ENCODE peak calls at places on chromosomes 4 and X, in eight cellular contexts. A is stimulated activated CD8-positive, alpha-beta memory T cell treated with anti-CD3 and anti-CD28 coated beads, Interleukin-4, amount 100 ng/mL, for 24 hours; I is CD8-positive, alpha-beta T cell; J is MM.1S; M is hypothalamus; B is AG10803; O is T-helper 17 cell; P is sciatic nerve. L is an unnamed sample.

GRCh38 chr4:121094297-121094966 is 22.1 kb upstream of the NDNF start:
- DNase-seq in A (no peak), P (no peak), I (no peak), J (no peak), M (no peak), O (no peak), B (no peak), L (no peak)

GRCh38 chrX:8364369-8365141 is 100.1 kb upstream of the VCX3B start:
- DNase-seq in A (no peak), J (peak), P (no peak), I (no peak), B (no peak), M (no peak), O (no peak), L (peak)

GRCh38 chr4:37908488-37909343 is 17.8 kb downstream of the TBC1D1 start:
- DNase-seq in A (no peak), P (no peak), I (no peak), B (no peak), O (no peak), M (no peak), J (no peak), L (no peak)

GRCh38 chrX:131841496-131842410 is 181.3 kb upstream of the STK26 start:
- DNase-seq in O (peak), B (peak), M (no peak), P (no peak), A (no peak), I (no peak), J (peak), L (no peak)

GRCh38 chr4:165965503-165965902 is 92.5 kb downstream of the TLL1 start:
- DNase-seq in I (no peak), P (no peak), O (no peak), M (no peak), J (no peak), B (no peak), A (no peak), L (no peak)

GRCh38 chrX:40165861-40166260 is 68.1 kb upstream of the BCOR start:
- DNase-seq in P (no peak), I (no peak), A (no peak), O (no peak), M (no peak), B (no peak), J (no peak), L (no peak)

GRCh38 chr4:92236907-92237306 is 66.9 kb upstream of the GRID2 start:
- DNase-seq in A (no peak), P (no peak), M (no peak), J (no peak), B (no peak), I (no peak), O (no peak), L (no peak)

GRCh38 chr4:188660796-188661195 is 521.6 kb downstream of the TRIML1 start:
- DNase-seq in A (no peak), I (no peak), O (no peak), P (no peak), J (peak), B (no peak), M (peak), L (no peak)

GRCh38 chr4:87007345-87008181 is 72.8 kb downstream of the AFF1 start:
- DNase-seq in B (no peak), J (peak), P (peak), A (no peak), I (peak), O (no peak), M (no peak), L (peak)

GRCh38 chrX:43386872-43387271 is 269.2 kb upstream of the MAOA start:
- DNase-seq in B (no peak), J (no peak), P (no peak), M (no peak), A (no peak), I (no peak), O (no peak), L (no peak)

GRCh38 chr4:14871676-14872430 is 130.4 kb upstream of the CPEB2 start:
- DNase-seq in I (no peak), J (peak), B (no peak), O (peak), M (no peak), A (no peak), P (no peak), L (peak)

GRCh38 chr4:86924805-86925204 is 10.0 kb upstream of the AFF1 start:
- DNase-seq in I (no peak), B (peak), O (no peak), A (no peak), M (no peak), J (no peak), P (no peak), L (no peak)

GRCh38 chr4:19844436-19844835 is 407.3 kb upstream of the SLIT2 start:
- DNase-seq in P (no peak), M (no peak), O (no peak), I (no peak), A (no peak), B (peak), J (no peak), L (no peak)

GRCh38 chr4:40238700-40239548 is 42.1 kb downstream of the RHOH start:
- DNase-seq in B (no peak), J (no peak), I (peak), A (peak), O (peak), M (no peak), P (no peak), L (no peak)

GRCh38 chr4:174292473-174292872 is 8.8 kb downstream of the CEP44 start:
- DNase-seq in I (no peak), B (no peak), O (no peak), M (no peak), J (no peak), P (no peak), A (no peak), L (no peak)

GRCh38 chr4:73842696-73843095 is 6.2 kb downstream of the CXCL6 start:
- DNase-seq in O (no peak), M (no peak), J (no peak), B (no peak), I (no peak), A (no peak), P (no peak), L (no peak)

GRCh38 chr4:125388653-125389052 is 73.9 kb downstream of the FAT4 start:
- DNase-seq in B (peak), O (no peak), A (no peak), J (no peak), P (no peak), M (no peak), I (no peak), L (no peak)

L was measured in endothelial cell.